ENCODE peak calls at places on chromosomes 7 and 10, in seven cellular contexts. J is GM12878, D is endothelial cell of umbilical vein, U is transverse colon, M is stomach, X is prostate gland, P is esophagus muscularis mucosa. I is an unnamed sample. For H3K4me1, the result is how much of the 10 kb centered on the place peaks cover.

GRCh38 chr7:80602007-80602406 is 36.4 kb upstream of the CD36 start:
- DNase-seq in P (no peak), X (no peak), M (no peak), U (no peak), D (no peak), J (no peak), I (no peak)

GRCh38 chr7:16261654-16262053 is 159.7 kb downstream of the CRPPA start:
- DNase-seq in J (no peak), P (no peak), D (no peak), M (no peak), U (no peak), X (no peak), I (no peak)

GRCh38 chr10:130220251-130221185 is 84.3 kb downstream of the GLRX3 start:
- DNase-seq in P (no peak), X (no peak), M (no peak), J (no peak), D (no peak), U (no peak), I (peak)

GRCh38 chr10:3485287-3485686 is 299.7 kb downstream of the KLF6 start:
- DNase-seq in U (no peak), P (no peak), D (no peak), J (peak), M (no peak), X (no peak), I (no peak)

GRCh38 chr10:103244663-103245271 is 920 bp upstream of the RPEL1 start:
- DNase-seq in P (no peak), M (peak), X (peak), J (peak), D (peak), U (peak), I (peak)

GRCh38 chr7:39504963-39505362 is 61.2 kb upstream of the YAE1 start:
- DNase-seq in P (peak), D (no peak), M (no peak), J (no peak), X (no peak), U (no peak), I (no peak)

GRCh38 chr10:113978802-113979201 is 64.9 kb upstream of the ADRB1 start:
- DNase-seq in M (no peak), U (no peak), D (no peak), P (no peak), J (no peak), X (no peak), I (no peak)

GRCh38 chr10:1663226-1663625 is 74.1 kb downstream of the ADARB2 start:
- DNase-seq in U (no peak), M (no peak), J (no peak), X (no peak), D (no peak), P (no peak), I (no peak)

GRCh38 chr7:47074702-47075153 is 507.2 kb downstream of the TNS3 start:
- DNase-seq in U (no peak), J (no peak), M (no peak), D (no peak), P (no peak), X (no peak), I (no peak)

GRCh38 chr10:65753532-65753931 is 1172.3 kb upstream of the LRRTM3 start:
- DNase-seq in X (no peak), J (no peak), U (no peak), M (no peak), P (no peak), D (no peak), I (no peak)

GRCh38 chr7:38584443-38585210 is 46.5 kb downstream of the AMPH start:
- DNase-seq in M (no peak), X (no peak), P (no peak), J (no peak), D (no peak), U (no peak), I (no peak)

GRCh38 chr7:128040205-128040604 is 9.0 kb upstream of the LRRC4 start:
- DNase-seq in U (no peak), X (no peak), P (no peak), J (no peak), M (no peak), D (no peak), I (no peak)

GRCh38 chr10:42836771-42837468 is 54.3 kb downstream of the BMS1 start:
- DNase-seq in D (peak), M (no peak), U (peak), J (no peak), P (no peak), X (no peak), I (no peak)

GRCh38 chr10:116398224-116398623 is 29.4 kb upstream of the PNLIPRP3 start:
- DNase-seq in U (no peak), P (no peak), X (no peak), D (no peak), M (no peak), J (no peak), I (no peak)

GRCh38 chr7:135799881-135800280 is 51.3 kb upstream of the FAM180A start:
- DNase-seq in X (no peak), U (no peak), D (no peak), J (no peak), M (no peak), P (no peak), I (no peak)

GRCh38 chr7:26777383-26777782 is 87.0 kb downstream of the SKAP2 start:
- DNase-seq in X (no peak), P (no peak), D (no peak), J (no peak), U (no peak), M (no peak), I (no peak)

GRCh38 chr7:138711007-138711406 is 9.8 kb upstream of the SVOPL start:
- DNase-seq in P (no peak), U (no peak), J (no peak), D (no peak), M (no peak), X (no peak), I (no peak)

GRCh38 chr7:112788778-112789343 is 1.3 kb downstream of the TMEM168 start:
- DNase-seq in U (peak), J (no peak), X (no peak), M (no peak), D (no peak), P (no peak), I (no peak)

GRCh38 chr7:39824801-39825200 is 125.3 kb upstream of the CDK13 start:
- DNase-seq in U (no peak), J (no peak), P (no peak), X (no peak), M (no peak), D (no peak), I (no peak)

GRCh38 chr10:48973065-48973464 is 33.4 kb upstream of the LRRC18 start:
- DNase-seq in M (no peak), P (no peak), X (no peak), J (no peak), U (no peak), D (no peak), I (no peak)

GRCh38 chr7:113371376-113372043 is 253.2 kb upstream of the SMIM30 start:
- DNase-seq in P (no peak), M (no peak), J (no peak), U (no peak), D (no peak), X (no peak), I (no peak)

GRCh38 chr10:84194424-84195043 is at the start of gene CDHR1:
- DNase-seq in U (peak), X (no peak), P (no peak), M (no peak), D (no peak), J (no peak), I (no peak)

GRCh38 chr10:14146501-14146900 is 184.2 kb downstream of the FRMD4A start:
- DNase-seq in J (no peak), P (no peak), U (no peak), D (no peak), M (no peak), X (no peak), I (no peak)

GRCh38 chr10:8853048-8853447 is 798.6 kb downstream of the GATA3 start:
- DNase-seq in X (no peak), D (no peak), P (no peak), J (no peak), U (no peak), M (no peak), I (no peak)

GRCh38 chr10:8852546-8852945 is 798.1 kb downstream of the GATA3 start:
- DNase-seq in J (no peak), M (no peak), P (no peak), D (no peak), X (no peak), U (no peak), I (no peak)
- H3K4me1 ChIP-seq in J (under half), M (under half), P (under half), D (under half), X (under half), U (under half), I (under half)

DNA sequence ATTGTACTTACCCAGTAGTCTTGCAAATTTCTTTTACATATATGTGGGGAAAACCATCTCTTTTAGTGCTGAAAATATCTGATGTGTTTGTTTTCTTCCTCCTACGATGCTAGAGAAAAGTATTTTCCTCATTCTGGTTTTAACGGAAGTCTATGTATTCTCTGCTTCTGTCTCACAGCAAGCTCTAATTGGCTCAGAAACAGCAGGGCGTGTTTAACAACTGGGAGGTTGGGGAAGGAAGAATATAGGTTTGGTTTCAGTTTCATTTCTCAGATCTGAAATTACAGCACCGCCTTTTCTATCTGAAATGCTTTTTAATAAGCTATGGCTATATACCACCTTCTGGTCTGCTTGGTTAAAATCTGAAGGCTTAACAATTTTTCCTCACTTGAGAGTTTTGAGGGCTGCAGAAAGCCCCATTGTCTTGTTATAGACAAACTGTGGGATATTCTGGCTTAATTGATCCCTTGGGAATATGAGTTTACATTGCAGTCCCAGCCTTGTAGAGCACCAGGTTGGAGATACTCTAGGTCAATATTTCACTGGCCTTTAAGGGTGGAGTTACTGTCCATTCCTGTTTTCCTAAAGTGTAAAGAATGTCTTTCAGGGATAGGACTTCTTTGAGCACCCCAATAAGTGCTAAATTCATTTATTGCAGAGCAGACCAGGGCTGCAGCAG is at the start of gene SAMD9:
- DNase-seq in D (peak), J (peak), M (peak), P (no peak), U (peak), X (peak), I (no peak)
- TF ChIP-seq POLR2AphosphoS5 in D (no peak), J (no peak), M (peak), P (no peak), U (peak), X (peak), I (no peak)

DNA sequence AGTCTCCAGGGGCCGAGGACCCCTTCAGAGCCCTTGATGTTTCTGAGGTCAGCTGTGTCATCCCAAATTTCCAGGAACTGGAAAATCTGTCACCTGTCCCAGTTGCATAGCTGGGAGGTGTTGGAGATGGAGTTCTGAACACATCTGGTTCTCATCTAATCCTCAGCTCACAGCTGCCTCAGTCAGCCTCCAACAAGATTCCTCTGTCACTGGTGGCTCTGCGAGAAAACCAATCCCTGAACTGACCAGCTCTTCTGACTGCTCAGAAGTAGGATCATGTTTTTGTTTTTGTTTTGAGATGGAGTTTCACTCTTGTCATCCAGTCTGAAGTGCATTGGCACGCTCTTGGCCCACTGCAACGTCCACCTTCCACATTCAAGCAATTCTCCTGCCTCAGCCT is 37.7 kb upstream of the MYL10 start:
- DNase-seq in D (no peak), U (no peak), M (no peak), J (no peak), X (no peak), P (no peak), I (no peak)
- TF ChIP-seq POLR2A in D (no peak), U (no peak), M (no peak), J (no peak), X (no peak), P (no peak), I (no peak)

DNA sequence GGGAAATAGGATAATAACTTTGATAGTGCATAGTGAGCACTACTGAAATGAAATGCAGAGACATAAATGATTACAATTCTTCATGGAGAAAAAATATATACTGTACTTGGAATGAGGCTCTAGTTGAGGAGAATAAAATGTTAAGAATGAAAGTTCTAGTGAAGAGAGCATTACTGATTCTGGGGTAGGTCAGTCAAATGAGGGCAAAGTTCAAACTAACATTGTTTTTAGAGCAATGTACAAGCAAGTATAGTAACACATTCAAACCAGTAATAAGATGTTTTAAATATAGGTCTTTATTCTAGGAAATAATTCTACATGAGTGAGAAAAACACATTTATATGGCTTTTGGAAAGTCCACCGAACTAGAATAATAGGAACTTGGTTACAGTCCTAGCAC is 86.5 kb downstream of the CDK6 start:
- DNase-seq in D (no peak), X (no peak), P (no peak), M (no peak), U (no peak), J (no peak), I (no peak)
- H3K4me1 ChIP-seq in D (under half), X (under half), P (under half), M (under half), U (under half), J (under half), I (under half)

DNA sequence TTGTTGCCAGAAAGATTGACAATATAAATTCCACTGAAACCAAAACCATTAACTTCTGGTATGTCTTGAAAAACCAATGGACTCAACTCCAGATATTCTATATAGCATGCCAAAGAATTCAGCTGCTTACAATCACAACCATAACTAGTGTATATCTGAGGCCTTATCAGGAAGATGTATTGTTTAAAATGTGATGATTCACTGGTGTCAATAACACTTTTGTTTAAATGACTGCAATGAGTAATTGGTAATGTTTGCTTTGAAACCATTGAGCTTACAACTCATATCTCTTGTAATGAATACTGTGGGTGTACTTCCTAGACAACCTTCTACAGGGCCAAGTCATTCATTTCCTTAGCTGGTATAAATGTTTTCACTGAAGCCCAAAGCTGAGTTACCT is 727.9 kb upstream of the KCND2 start:
- DNase-seq in X (no peak), D (peak), U (no peak), J (no peak), M (no peak), P (no peak), I (no peak)
- TF ChIP-seq POLR2AphosphoS5 in X (no peak), D (no peak), U (no peak), J (no peak), M (no peak), P (no peak), I (no peak)